ENCODE peak calls at places on chromosomes 3 and 15, in nine cellular contexts. One of them, this sample, is unnamed.
A peak's percentile ranks its signal among the peaks of the same experiment; 100 is the strongest.

GRCh38 chr15:65963911-65964482 is 94.7 kb downstream of the RAB11A start:
- DNase-seq in upper lobe of right lung: no peak
- DNase-seq in HTR-8/SVneo: no peak
- DNase-seq in lung microvascular endothelial cell: no peak
- DNase-seq in stimulated activated CD8-positive, alpha-beta memory T cell treated with anti-CD3 and anti-CD28 coated beads, Interleukin-7, amount 100 ng/mL, for 1 hour: no peak
- DNase-seq in NCI-H1436: no peak
- DNase-seq in fibroblast of the aortic adventitia: no peak
- DNase-seq in effector memory CD8-positive, alpha-beta T cell: no peak
- DNase-seq in neural crest cell: no peak
- DNase-seq in this sample: no peak

GRCh38 chr3:117567903-117568302 is 858.3 kb downstream of the TUSC7 start:
- DNase-seq in upper lobe of right lung: no peak
- DNase-seq in HTR-8/SVneo: no peak
- DNase-seq in lung microvascular endothelial cell: no peak
- DNase-seq in stimulated activated CD8-positive, alpha-beta memory T cell treated with anti-CD3 and anti-CD28 coated beads, Interleukin-7, amount 100 ng/mL, for 1 hour: no peak
- DNase-seq in NCI-H1436: no peak
- DNase-seq in fibroblast of the aortic adventitia: no peak
- DNase-seq in effector memory CD8-positive, alpha-beta T cell: no peak
- DNase-seq in neural crest cell: no peak
- DNase-seq in this sample: no peak

GRCh38 chr3:4493008-4493930 is at the start of gene ITPR1:
- DNase-seq in upper lobe of right lung: peak; percentile 99
- DNase-seq in HTR-8/SVneo: peak; percentile 90
- DNase-seq in lung microvascular endothelial cell: peak; percentile 98
- DNase-seq in stimulated activated CD8-positive, alpha-beta memory T cell treated with anti-CD3 and anti-CD28 coated beads, Interleukin-7, amount 100 ng/mL, for 1 hour: peak; percentile 92
- DNase-seq in NCI-H1436: peak; percentile 58
- DNase-seq in fibroblast of the aortic adventitia: peak; percentile 99
- DNase-seq in effector memory CD8-positive, alpha-beta T cell: peak; percentile 96
- DNase-seq in neural crest cell: peak; percentile 97
- DNase-seq in this sample: peak; percentile 94

GRCh38 chr3:101574388-101575156 is 592 bp downstream of the PCNP start:
- DNase-seq in upper lobe of right lung: peak; percentile 76
- DNase-seq in HTR-8/SVneo: peak; percentile 23
- DNase-seq in lung microvascular endothelial cell: peak; percentile 61
- DNase-seq in stimulated activated CD8-positive, alpha-beta memory T cell treated with anti-CD3 and anti-CD28 coated beads, Interleukin-7, amount 100 ng/mL, for 1 hour: no peak
- DNase-seq in NCI-H1436: peak; percentile 8
- DNase-seq in fibroblast of the aortic adventitia: peak; percentile 55
- DNase-seq in effector memory CD8-positive, alpha-beta T cell: peak; percentile 51
- DNase-seq in neural crest cell: peak; percentile 38
- DNase-seq in this sample: peak; percentile 46

GRCh38 chr3:188993140-188993539 is 178.6 kb upstream of the TPRG1 start:
- DNase-seq in upper lobe of right lung: no peak
- DNase-seq in HTR-8/SVneo: no peak
- DNase-seq in lung microvascular endothelial cell: no peak
- DNase-seq in stimulated activated CD8-positive, alpha-beta memory T cell treated with anti-CD3 and anti-CD28 coated beads, Interleukin-7, amount 100 ng/mL, for 1 hour: no peak
- DNase-seq in NCI-H1436: peak; percentile 40
- DNase-seq in fibroblast of the aortic adventitia: no peak
- DNase-seq in effector memory CD8-positive, alpha-beta T cell: no peak
- DNase-seq in neural crest cell: no peak
- DNase-seq in this sample: no peak

GRCh38 chr3:30480587-30480986 is 125.8 kb upstream of the TGFBR2 start:
- DNase-seq in upper lobe of right lung: no peak
- DNase-seq in HTR-8/SVneo: no peak
- DNase-seq in lung microvascular endothelial cell: no peak
- DNase-seq in stimulated activated CD8-positive, alpha-beta memory T cell treated with anti-CD3 and anti-CD28 coated beads, Interleukin-7, amount 100 ng/mL, for 1 hour: no peak
- DNase-seq in NCI-H1436: no peak
- DNase-seq in fibroblast of the aortic adventitia: no peak
- DNase-seq in effector memory CD8-positive, alpha-beta T cell: no peak
- DNase-seq in neural crest cell: no peak
- DNase-seq in this sample: no peak

GRCh38 chr15:32677238-32677750 is 35.8 kb downstream of the SCG5 start:
- DNase-seq in upper lobe of right lung: no peak
- DNase-seq in HTR-8/SVneo: no peak
- DNase-seq in lung microvascular endothelial cell: peak; percentile 52
- DNase-seq in stimulated activated CD8-positive, alpha-beta memory T cell treated with anti-CD3 and anti-CD28 coated beads, Interleukin-7, amount 100 ng/mL, for 1 hour: no peak
- DNase-seq in NCI-H1436: peak; percentile 31
- DNase-seq in fibroblast of the aortic adventitia: no peak
- DNase-seq in effector memory CD8-positive, alpha-beta T cell: no peak
- DNase-seq in neural crest cell: no peak
- DNase-seq in this sample: no peak

GRCh38 chr3:178434206-178434805 is 101.9 kb upstream of the KCNMB2 start:
- DNase-seq in upper lobe of right lung: no peak
- DNase-seq in HTR-8/SVneo: no peak
- DNase-seq in lung microvascular endothelial cell: peak; percentile 3
- DNase-seq in stimulated activated CD8-positive, alpha-beta memory T cell treated with anti-CD3 and anti-CD28 coated beads, Interleukin-7, amount 100 ng/mL, for 1 hour: no peak
- DNase-seq in NCI-H1436: no peak
- DNase-seq in fibroblast of the aortic adventitia: peak; percentile 6
- DNase-seq in effector memory CD8-positive, alpha-beta T cell: no peak
- DNase-seq in neural crest cell: no peak
- DNase-seq in this sample: no peak

This sample was measured in central memory CD8-positive, alpha-beta T cell.